ENCODE peak calls at places on chromosomes 4 and X, in seven cellular contexts. One of them, this sample, is unnamed.

GRCh38 chrX:27995611-27996010 is 14.4 kb upstream of the DCAF8L1 start:
- DNase-seq in psoas muscle: no peak
- DNase-seq in IMR-90: no peak
- DNase-seq in SK-N-SH: no peak
- DNase-seq in stimulated activated CD8-positive, alpha-beta memory T cell treated with anti-CD3 and anti-CD28 coated beads, Interleukin-4, amount 100 ng/mL, for 24 hours: no peak
- DNase-seq in coronary artery: no peak
- DNase-seq in activated T-cell treated with anti-CD3 and anti-CD28 coated beads, Interleukin-2, amount 50 U/mL, for 72 hours: no peak
- DNase-seq in this sample: no peak

GRCh38 chr4:176534566-176534965 is 214.8 kb downstream of the SPCS3 start:
- DNase-seq in stimulated activated CD8-positive, alpha-beta memory T cell treated with anti-CD3 and anti-CD28 coated beads, Interleukin-4, amount 100 ng/mL, for 24 hours: no peak
- DNase-seq in IMR-90: peak; percentile 95
- DNase-seq in coronary artery: no peak
- DNase-seq in SK-N-SH: no peak
- DNase-seq in activated T-cell treated with anti-CD3 and anti-CD28 coated beads, Interleukin-2, amount 50 U/mL, for 72 hours: no peak
- DNase-seq in psoas muscle: no peak
- DNase-seq in this sample: no peak

GRCh38 chrX:48180811-48181210 is 15.8 kb downstream of the SSX5 start:
- DNase-seq in stimulated activated CD8-positive, alpha-beta memory T cell treated with anti-CD3 and anti-CD28 coated beads, Interleukin-4, amount 100 ng/mL, for 24 hours: no peak
- DNase-seq in activated T-cell treated with anti-CD3 and anti-CD28 coated beads, Interleukin-2, amount 50 U/mL, for 72 hours: no peak
- DNase-seq in IMR-90: no peak
- DNase-seq in SK-N-SH: no peak
- DNase-seq in psoas muscle: no peak
- DNase-seq in coronary artery: no peak
- DNase-seq in this sample: no peak

GRCh38 chr4:29259556-29259955 is 1460.6 kb upstream of the PCDH7 start:
- DNase-seq in IMR-90: no peak
- DNase-seq in SK-N-SH: no peak
- DNase-seq in coronary artery: no peak
- DNase-seq in activated T-cell treated with anti-CD3 and anti-CD28 coated beads, Interleukin-2, amount 50 U/mL, for 72 hours: no peak
- DNase-seq in stimulated activated CD8-positive, alpha-beta memory T cell treated with anti-CD3 and anti-CD28 coated beads, Interleukin-4, amount 100 ng/mL, for 24 hours: no peak
- DNase-seq in psoas muscle: no peak
- DNase-seq in this sample: no peak

GRCh38 chr4:14169460-14169859 is 541.9 kb upstream of the BOD1L1 start:
- DNase-seq in activated T-cell treated with anti-CD3 and anti-CD28 coated beads, Interleukin-2, amount 50 U/mL, for 72 hours: no peak
- DNase-seq in coronary artery: no peak
- DNase-seq in IMR-90: peak; percentile 65
- DNase-seq in psoas muscle: no peak
- DNase-seq in stimulated activated CD8-positive, alpha-beta memory T cell treated with anti-CD3 and anti-CD28 coated beads, Interleukin-4, amount 100 ng/mL, for 24 hours: no peak
- DNase-seq in SK-N-SH: no peak
- DNase-seq in this sample: no peak

GRCh38 chr4:168732714-168733113 is 235.9 kb downstream of the PALLD start:
- DNase-seq in stimulated activated CD8-positive, alpha-beta memory T cell treated with anti-CD3 and anti-CD28 coated beads, Interleukin-4, amount 100 ng/mL, for 24 hours: no peak
- DNase-seq in coronary artery: no peak
- DNase-seq in IMR-90: peak; percentile 79
- DNase-seq in psoas muscle: no peak
- DNase-seq in activated T-cell treated with anti-CD3 and anti-CD28 coated beads, Interleukin-2, amount 50 U/mL, for 72 hours: no peak
- DNase-seq in SK-N-SH: no peak
- DNase-seq in this sample: no peak

GRCh38 chr4:10666616-10667015 is 18.0 kb downstream of the CLNK start:
- DNase-seq in psoas muscle: no peak
- DNase-seq in stimulated activated CD8-positive, alpha-beta memory T cell treated with anti-CD3 and anti-CD28 coated beads, Interleukin-4, amount 100 ng/mL, for 24 hours: no peak
- DNase-seq in SK-N-SH: no peak
- DNase-seq in IMR-90: no peak
- DNase-seq in activated T-cell treated with anti-CD3 and anti-CD28 coated beads, Interleukin-2, amount 50 U/mL, for 72 hours: no peak
- DNase-seq in coronary artery: no peak
- DNase-seq in this sample: no peak

GRCh38 chr4:147518846-147519767 is 38.2 kb downstream of the EDNRA start:
- DNase-seq in activated T-cell treated with anti-CD3 and anti-CD28 coated beads, Interleukin-2, amount 50 U/mL, for 72 hours: peak; percentile 46
- DNase-seq in coronary artery: no peak
- DNase-seq in SK-N-SH: peak; percentile 44
- DNase-seq in psoas muscle: peak; percentile 17
- DNase-seq in stimulated activated CD8-positive, alpha-beta memory T cell treated with anti-CD3 and anti-CD28 coated beads, Interleukin-4, amount 100 ng/mL, for 24 hours: peak; percentile 4
- DNase-seq in IMR-90: peak; percentile 86
- DNase-seq in this sample: peak; percentile 58

GRCh38 chrX:132860200-132860599 is 98.2 kb downstream of the HS6ST2 start:
- DNase-seq in coronary artery: no peak
- DNase-seq in psoas muscle: no peak
- DNase-seq in activated T-cell treated with anti-CD3 and anti-CD28 coated beads, Interleukin-2, amount 50 U/mL, for 72 hours: no peak
- DNase-seq in IMR-90: no peak
- DNase-seq in stimulated activated CD8-positive, alpha-beta memory T cell treated with anti-CD3 and anti-CD28 coated beads, Interleukin-4, amount 100 ng/mL, for 24 hours: no peak
- DNase-seq in SK-N-SH: no peak
- DNase-seq in this sample: no peak

GRCh38 chrX:65581661-65582339 is 47.2 kb upstream of the LAS1L start:
- DNase-seq in SK-N-SH: peak; percentile 57
- DNase-seq in coronary artery: no peak
- DNase-seq in psoas muscle: peak; percentile 37
- DNase-seq in activated T-cell treated with anti-CD3 and anti-CD28 coated beads, Interleukin-2, amount 50 U/mL, for 72 hours: peak; percentile 62
- DNase-seq in stimulated activated CD8-positive, alpha-beta memory T cell treated with anti-CD3 and anti-CD28 coated beads, Interleukin-4, amount 100 ng/mL, for 24 hours: peak; percentile 30
- DNase-seq in IMR-90: peak; percentile 61
- DNase-seq in this sample: peak; percentile 75

GRCh38 chrX:118523920-118524319 is 28.3 kb downstream of the DOCK11 start:
- DNase-seq in psoas muscle: no peak
- DNase-seq in stimulated activated CD8-positive, alpha-beta memory T cell treated with anti-CD3 and anti-CD28 coated beads, Interleukin-4, amount 100 ng/mL, for 24 hours: no peak
- DNase-seq in coronary artery: no peak
- DNase-seq in IMR-90: no peak
- DNase-seq in activated T-cell treated with anti-CD3 and anti-CD28 coated beads, Interleukin-2, amount 50 U/mL, for 72 hours: no peak
- DNase-seq in SK-N-SH: no peak
- DNase-seq in this sample: no peak

GRCh38 chr4:17096692-17097091 is 198.2 kb upstream of the LDB2 start:
- DNase-seq in SK-N-SH: no peak
- DNase-seq in activated T-cell treated with anti-CD3 and anti-CD28 coated beads, Interleukin-2, amount 50 U/mL, for 72 hours: no peak
- DNase-seq in psoas muscle: no peak
- DNase-seq in IMR-90: peak; percentile 16
- DNase-seq in stimulated activated CD8-positive, alpha-beta memory T cell treated with anti-CD3 and anti-CD28 coated beads, Interleukin-4, amount 100 ng/mL, for 24 hours: no peak
- DNase-seq in coronary artery: no peak
- DNase-seq in this sample: no peak

GRCh38 chrX:15790766-15791380 is 589 bp downstream of the ZRSR2 start:
- DNase-seq in IMR-90: peak; percentile 6
- DNase-seq in psoas muscle: no peak
- DNase-seq in SK-N-SH: peak; percentile 17
- DNase-seq in coronary artery: no peak
- DNase-seq in activated T-cell treated with anti-CD3 and anti-CD28 coated beads, Interleukin-2, amount 50 U/mL, for 72 hours: no peak
- DNase-seq in stimulated activated CD8-positive, alpha-beta memory T cell treated with anti-CD3 and anti-CD28 coated beads, Interleukin-4, amount 100 ng/mL, for 24 hours: no peak
- DNase-seq in this sample: no peak

GRCh38 chrX:70301716-70302115 is 11.8 kb downstream of the KIF4A start:
- DNase-seq in stimulated activated CD8-positive, alpha-beta memory T cell treated with anti-CD3 and anti-CD28 coated beads, Interleukin-4, amount 100 ng/mL, for 24 hours: no peak
- DNase-seq in activated T-cell treated with anti-CD3 and anti-CD28 coated beads, Interleukin-2, amount 50 U/mL, for 72 hours: no peak
- DNase-seq in IMR-90: peak; percentile 52
- DNase-seq in SK-N-SH: no peak
- DNase-seq in psoas muscle: no peak
- DNase-seq in coronary artery: no peak
- DNase-seq in this sample: no peak

GRCh38 chrX:16946361-16946964 is at the start of gene REPS2:
- DNase-seq in IMR-90: peak; percentile 18
- DNase-seq in stimulated activated CD8-positive, alpha-beta memory T cell treated with anti-CD3 and anti-CD28 coated beads, Interleukin-4, amount 100 ng/mL, for 24 hours: peak; percentile 50
- DNase-seq in activated T-cell treated with anti-CD3 and anti-CD28 coated beads, Interleukin-2, amount 50 U/mL, for 72 hours: peak; percentile 72
- DNase-seq in coronary artery: no peak
- DNase-seq in SK-N-SH: peak; percentile 90
- DNase-seq in psoas muscle: peak; percentile 85
- DNase-seq in this sample: peak; percentile 90

GRCh38 chr4:100929753-100930152 is 411.9 kb upstream of the EMCN start:
- DNase-seq in psoas muscle: no peak
- DNase-seq in IMR-90: no peak
- DNase-seq in coronary artery: no peak
- DNase-seq in activated T-cell treated with anti-CD3 and anti-CD28 coated beads, Interleukin-2, amount 50 U/mL, for 72 hours: no peak
- DNase-seq in SK-N-SH: no peak
- DNase-seq in stimulated activated CD8-positive, alpha-beta memory T cell treated with anti-CD3 and anti-CD28 coated beads, Interleukin-4, amount 100 ng/mL, for 24 hours: no peak
- DNase-seq in this sample: no peak

GRCh38 chr4:159296061-159296460 is 193.2 kb downstream of the RAPGEF2 start:
- DNase-seq in activated T-cell treated with anti-CD3 and anti-CD28 coated beads, Interleukin-2, amount 50 U/mL, for 72 hours: no peak
- DNase-seq in IMR-90: peak; percentile 85
- DNase-seq in coronary artery: no peak
- DNase-seq in SK-N-SH: no peak
- DNase-seq in psoas muscle: no peak
- DNase-seq in stimulated activated CD8-positive, alpha-beta memory T cell treated with anti-CD3 and anti-CD28 coated beads, Interleukin-4, amount 100 ng/mL, for 24 hours: no peak
- DNase-seq in this sample: no peak

GRCh38 chr4:99834569-99834968 is 17.9 kb downstream of the DAPP1 start:
- DNase-seq in psoas muscle: no peak
- DNase-seq in SK-N-SH: no peak
- DNase-seq in stimulated activated CD8-positive, alpha-beta memory T cell treated with anti-CD3 and anti-CD28 coated beads, Interleukin-4, amount 100 ng/mL, for 24 hours: no peak
- DNase-seq in activated T-cell treated with anti-CD3 and anti-CD28 coated beads, Interleukin-2, amount 50 U/mL, for 72 hours: no peak
- DNase-seq in coronary artery: no peak
- DNase-seq in IMR-90: no peak
- DNase-seq in this sample: no peak

GRCh38 chr4:6914448-6914847 is 4.8 kb downstream of the TBC1D14 start:
- DNase-seq in SK-N-SH: no peak
- DNase-seq in activated T-cell treated with anti-CD3 and anti-CD28 coated beads, Interleukin-2, amount 50 U/mL, for 72 hours: no peak
- DNase-seq in psoas muscle: no peak
- DNase-seq in IMR-90: no peak
- DNase-seq in coronary artery: no peak
- DNase-seq in stimulated activated CD8-positive, alpha-beta memory T cell treated with anti-CD3 and anti-CD28 coated beads, Interleukin-4, amount 100 ng/mL, for 24 hours: no peak
- DNase-seq in this sample: no peak

GRCh38 chr4:101200561-101200960 is 146.8 kb downstream of the PPP3CA start:
- DNase-seq in psoas muscle: no peak
- DNase-seq in IMR-90: peak; percentile 98
- DNase-seq in coronary artery: no peak
- DNase-seq in SK-N-SH: no peak
- DNase-seq in activated T-cell treated with anti-CD3 and anti-CD28 coated beads, Interleukin-2, amount 50 U/mL, for 72 hours: no peak
- DNase-seq in stimulated activated CD8-positive, alpha-beta memory T cell treated with anti-CD3 and anti-CD28 coated beads, Interleukin-4, amount 100 ng/mL, for 24 hours: no peak
- DNase-seq in this sample: no peak

GRCh38 chrX:153900806-153901752 is 3.4 kb upstream of the AVPR2 start:
- DNase-seq in stimulated activated CD8-positive, alpha-beta memory T cell treated with anti-CD3 and anti-CD28 coated beads, Interleukin-4, amount 100 ng/mL, for 24 hours: no peak
- DNase-seq in activated T-cell treated with anti-CD3 and anti-CD28 coated beads, Interleukin-2, amount 50 U/mL, for 72 hours: peak; percentile 65
- DNase-seq in IMR-90: peak; percentile 87
- DNase-seq in SK-N-SH: peak; percentile 69
- DNase-seq in coronary artery: no peak
- DNase-seq in psoas muscle: peak; percentile 58
- DNase-seq in this sample: no peak

GRCh38 chr4:145845118-145845517 is 93.5 kb downstream of the ZNF827 start:
- DNase-seq in psoas muscle: no peak
- DNase-seq in IMR-90: no peak
- DNase-seq in SK-N-SH: no peak
- DNase-seq in stimulated activated CD8-positive, alpha-beta memory T cell treated with anti-CD3 and anti-CD28 coated beads, Interleukin-4, amount 100 ng/mL, for 24 hours: no peak
- DNase-seq in coronary artery: no peak
- DNase-seq in activated T-cell treated with anti-CD3 and anti-CD28 coated beads, Interleukin-2, amount 50 U/mL, for 72 hours: no peak
- DNase-seq in this sample: no peak

GRCh38 chr4:177596035-177596434 is 153.8 kb upstream of the AGA start:
- DNase-seq in coronary artery: no peak
- DNase-seq in stimulated activated CD8-positive, alpha-beta memory T cell treated with anti-CD3 and anti-CD28 coated beads, Interleukin-4, amount 100 ng/mL, for 24 hours: peak; percentile 12
- DNase-seq in SK-N-SH: peak; percentile 6
- DNase-seq in activated T-cell treated with anti-CD3 and anti-CD28 coated beads, Interleukin-2, amount 50 U/mL, for 72 hours: peak; percentile 67
- DNase-seq in IMR-90: peak; percentile 85
- DNase-seq in psoas muscle: peak; percentile 29
- DNase-seq in this sample: peak; percentile 68

GRCh38 chr4:42715807-42716482 is 59.0 kb upstream of the ATP8A1 start:
- DNase-seq in stimulated activated CD8-positive, alpha-beta memory T cell treated with anti-CD3 and anti-CD28 coated beads, Interleukin-4, amount 100 ng/mL, for 24 hours: no peak
- DNase-seq in SK-N-SH: no peak
- DNase-seq in IMR-90: no peak
- DNase-seq in coronary artery: no peak
- DNase-seq in psoas muscle: no peak
- DNase-seq in activated T-cell treated with anti-CD3 and anti-CD28 coated beads, Interleukin-2, amount 50 U/mL, for 72 hours: no peak
- DNase-seq in this sample: no peak

GRCh38 chr4:95415346-95415771 is 133.4 kb downstream of the UNC5C start:
- DNase-seq in SK-N-SH: no peak
- DNase-seq in coronary artery: no peak
- DNase-seq in activated T-cell treated with anti-CD3 and anti-CD28 coated beads, Interleukin-2, amount 50 U/mL, for 72 hours: no peak
- DNase-seq in psoas muscle: no peak
- DNase-seq in IMR-90: peak; percentile 38
- DNase-seq in stimulated activated CD8-positive, alpha-beta memory T cell treated with anti-CD3 and anti-CD28 coated beads, Interleukin-4, amount 100 ng/mL, for 24 hours: no peak
- DNase-seq in this sample: no peak

GRCh38 chr4:141541851-141542250 is 94.5 kb upstream of the IL15 start:
- DNase-seq in psoas muscle: no peak
- DNase-seq in SK-N-SH: no peak
- DNase-seq in stimulated activated CD8-positive, alpha-beta memory T cell treated with anti-CD3 and anti-CD28 coated beads, Interleukin-4, amount 100 ng/mL, for 24 hours: no peak
- DNase-seq in coronary artery: no peak
- DNase-seq in IMR-90: peak; percentile 38
- DNase-seq in activated T-cell treated with anti-CD3 and anti-CD28 coated beads, Interleukin-2, amount 50 U/mL, for 72 hours: no peak
- DNase-seq in this sample: no peak

GRCh38 chr4:141395246-141395830 is 174.6 kb downstream of the ZNF330 start:
- DNase-seq in activated T-cell treated with anti-CD3 and anti-CD28 coated beads, Interleukin-2, amount 50 U/mL, for 72 hours: no peak
- DNase-seq in stimulated activated CD8-positive, alpha-beta memory T cell treated with anti-CD3 and anti-CD28 coated beads, Interleukin-4, amount 100 ng/mL, for 24 hours: no peak
- DNase-seq in IMR-90: peak; percentile 37
- DNase-seq in SK-N-SH: no peak
- DNase-seq in psoas muscle: no peak
- DNase-seq in coronary artery: no peak
- DNase-seq in this sample: no peak

This sample was measured in head of caudate nucleus.